ENCODE peak calls at places on chromosome 4, in seven cellular contexts. One of them, this sample, is unnamed. For H3K4me1, the result is how much of the 10 kb centered on the place peaks cover.

GRCh38 chr4:52507774-52508173 is 151.3 kb downstream of the USP46 start:
- DNase-seq in mammary epithelial cell: no peak
- DNase-seq in thoracic aorta: peak
- DNase-seq in transverse colon: no peak
- DNase-seq in fibroblast of lung: no peak
- DNase-seq in spleen: no peak
- DNase-seq in heart left ventricle: peak
- DNase-seq in this sample: no peak

GRCh38 chr4:120591038-120591437 is 331.5 kb downstream of the PRDM5 start:
- DNase-seq in mammary epithelial cell: no peak
- DNase-seq in thoracic aorta: no peak
- DNase-seq in transverse colon: no peak
- DNase-seq in fibroblast of lung: no peak
- DNase-seq in spleen: no peak
- DNase-seq in heart left ventricle: no peak
- DNase-seq in this sample: no peak

GRCh38 chr4:31106419-31106818 is 386.2 kb downstream of the PCDH7 start:
- DNase-seq in mammary epithelial cell: no peak
- DNase-seq in thoracic aorta: no peak
- DNase-seq in transverse colon: no peak
- DNase-seq in fibroblast of lung: no peak
- DNase-seq in spleen: no peak
- DNase-seq in heart left ventricle: no peak
- DNase-seq in this sample: no peak

GRCh38 chr4:1992468-1993168 is 16.2 kb downstream of the NELFA start:
- DNase-seq in mammary epithelial cell: no peak
- DNase-seq in thoracic aorta: no peak
- DNase-seq in transverse colon: no peak
- DNase-seq in fibroblast of lung: peak
- DNase-seq in spleen: peak
- DNase-seq in heart left ventricle: no peak
- DNase-seq in this sample: no peak

GRCh38 chr4:78561677-78562076 is 10.1 kb downstream of the ANXA3 start:
- DNase-seq in mammary epithelial cell: no peak
- DNase-seq in thoracic aorta: no peak
- DNase-seq in transverse colon: no peak
- DNase-seq in fibroblast of lung: peak
- DNase-seq in spleen: no peak
- DNase-seq in heart left ventricle: no peak
- DNase-seq in this sample: no peak

GRCh38 chr4:6493668-6494304 is 21.4 kb upstream of the PPP2R2C start:
- DNase-seq in mammary epithelial cell: peak
- DNase-seq in thoracic aorta: no peak
- DNase-seq in transverse colon: no peak
- DNase-seq in fibroblast of lung: peak
- DNase-seq in spleen: no peak
- DNase-seq in heart left ventricle: no peak
- DNase-seq in this sample: no peak

GRCh38 chr4:40305329-40306193 is 29.6 kb upstream of the CHRNA9 start:
- DNase-seq in mammary epithelial cell: no peak
- DNase-seq in thoracic aorta: no peak
- DNase-seq in transverse colon: peak
- DNase-seq in fibroblast of lung: no peak
- DNase-seq in spleen: no peak
- DNase-seq in heart left ventricle: no peak
- DNase-seq in this sample: no peak

GRCh38 chr4:17758459-17758858 is 23.0 kb downstream of the FAM184B start:
- DNase-seq in mammary epithelial cell: no peak
- DNase-seq in thoracic aorta: no peak
- DNase-seq in transverse colon: no peak
- DNase-seq in fibroblast of lung: no peak
- DNase-seq in spleen: no peak
- DNase-seq in heart left ventricle: no peak
- DNase-seq in this sample: no peak

GRCh38 chr4:153790962-153791551 is 2.2 kb upstream of the SFRP2 start:
- DNase-seq in mammary epithelial cell: no peak
- DNase-seq in thoracic aorta: no peak
- DNase-seq in transverse colon: no peak
- DNase-seq in fibroblast of lung: peak
- DNase-seq in spleen: peak
- DNase-seq in heart left ventricle: peak
- DNase-seq in this sample: no peak

GRCh38 chr4:16794816-16795445 is 103.5 kb downstream of the LDB2 start:
- DNase-seq in mammary epithelial cell: no peak
- DNase-seq in thoracic aorta: no peak
- DNase-seq in transverse colon: peak
- DNase-seq in fibroblast of lung: peak
- DNase-seq in spleen: no peak
- DNase-seq in heart left ventricle: peak
- DNase-seq in this sample: no peak

DNA sequence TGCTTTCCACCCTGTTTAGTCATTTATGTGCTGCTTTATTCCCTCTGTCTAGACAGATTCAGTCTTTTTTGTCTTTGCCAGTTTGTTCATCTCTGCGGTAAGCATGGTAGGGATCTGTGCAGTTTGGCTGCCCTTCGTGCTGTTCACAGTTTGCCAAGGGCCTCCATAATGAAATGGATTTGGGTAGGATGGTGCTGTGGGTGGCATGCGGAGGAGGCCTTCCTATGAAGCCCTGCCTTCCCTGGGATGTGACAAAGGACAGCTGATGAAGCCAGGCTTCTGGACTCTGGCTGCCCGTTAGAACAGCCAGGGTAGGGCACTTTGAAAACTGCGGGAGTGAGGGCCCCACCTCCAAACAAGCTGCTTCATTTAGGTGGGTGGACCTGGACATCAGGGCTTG is 47.4 kb downstream of the PTTG2 start:
- DNase-seq in mammary epithelial cell: no peak
- DNase-seq in thoracic aorta: no peak
- DNase-seq in transverse colon: no peak
- DNase-seq in fibroblast of lung: no peak
- DNase-seq in spleen: no peak
- DNase-seq in heart left ventricle: no peak
- DNase-seq in this sample: no peak
- H3K4me1 ChIP-seq in mammary epithelial cell: under half
- H3K4me1 ChIP-seq in thoracic aorta: under half
- H3K4me1 ChIP-seq in transverse colon: under half
- H3K4me1 ChIP-seq in fibroblast of lung: under half
- H3K4me1 ChIP-seq in spleen: under half
- H3K4me1 ChIP-seq in heart left ventricle: half or more
- H3K4me1 ChIP-seq in this sample: half or more

GRCh38 chr4:152037435-152037834 is 276.6 kb upstream of the GATB start:
- DNase-seq in mammary epithelial cell: no peak
- DNase-seq in thoracic aorta: no peak
- DNase-seq in transverse colon: no peak
- DNase-seq in fibroblast of lung: no peak
- DNase-seq in spleen: no peak
- DNase-seq in heart left ventricle: no peak
- DNase-seq in this sample: no peak

GRCh38 chr4:152039085-152039484 is 278.3 kb upstream of the GATB start:
- DNase-seq in mammary epithelial cell: no peak
- DNase-seq in thoracic aorta: no peak
- DNase-seq in transverse colon: no peak
- DNase-seq in fibroblast of lung: peak
- DNase-seq in spleen: no peak
- DNase-seq in heart left ventricle: no peak
- DNase-seq in this sample: no peak

GRCh38 chr4:152038238-152038637 is 277.4 kb upstream of the GATB start:
- DNase-seq in mammary epithelial cell: peak
- DNase-seq in thoracic aorta: no peak
- DNase-seq in transverse colon: no peak
- DNase-seq in fibroblast of lung: peak
- DNase-seq in spleen: no peak
- DNase-seq in heart left ventricle: no peak
- DNase-seq in this sample: no peak

GRCh38 chr4:152044341-152044740 is 283.5 kb upstream of the GATB start:
- DNase-seq in mammary epithelial cell: no peak
- DNase-seq in thoracic aorta: no peak
- DNase-seq in transverse colon: no peak
- DNase-seq in fibroblast of lung: no peak
- DNase-seq in spleen: no peak
- DNase-seq in heart left ventricle: no peak
- DNase-seq in this sample: no peak

GRCh38 chr4:152041304-152041703 is 280.5 kb upstream of the GATB start:
- DNase-seq in mammary epithelial cell: no peak
- DNase-seq in thoracic aorta: no peak
- DNase-seq in transverse colon: no peak
- DNase-seq in fibroblast of lung: no peak
- DNase-seq in spleen: no peak
- DNase-seq in heart left ventricle: no peak
- DNase-seq in this sample: no peak
- H3K4me3 ChIP-seq in mammary epithelial cell: no peak
- H3K4me3 ChIP-seq in thoracic aorta: no peak
- H3K4me3 ChIP-seq in transverse colon: no peak
- H3K4me3 ChIP-seq in fibroblast of lung: no peak
- H3K4me3 ChIP-seq in spleen: no peak
- H3K4me3 ChIP-seq in heart left ventricle: no peak
- H3K4me3 ChIP-seq in this sample: no peak

GRCh38 chr4:94508841-94509240 is 57.1 kb downstream of the PDLIM5 start:
- DNase-seq in mammary epithelial cell: no peak
- DNase-seq in thoracic aorta: no peak
- DNase-seq in transverse colon: no peak
- DNase-seq in fibroblast of lung: no peak
- DNase-seq in spleen: no peak
- DNase-seq in heart left ventricle: no peak
- DNase-seq in this sample: no peak
- H3K27ac ChIP-seq in mammary epithelial cell: no peak
- H3K27ac ChIP-seq in thoracic aorta: peak
- H3K27ac ChIP-seq in transverse colon: peak
- H3K27ac ChIP-seq in fibroblast of lung: no peak
- H3K27ac ChIP-seq in spleen: no peak
- H3K27ac ChIP-seq in heart left ventricle: peak
- H3K27ac ChIP-seq in this sample: peak

DNA sequence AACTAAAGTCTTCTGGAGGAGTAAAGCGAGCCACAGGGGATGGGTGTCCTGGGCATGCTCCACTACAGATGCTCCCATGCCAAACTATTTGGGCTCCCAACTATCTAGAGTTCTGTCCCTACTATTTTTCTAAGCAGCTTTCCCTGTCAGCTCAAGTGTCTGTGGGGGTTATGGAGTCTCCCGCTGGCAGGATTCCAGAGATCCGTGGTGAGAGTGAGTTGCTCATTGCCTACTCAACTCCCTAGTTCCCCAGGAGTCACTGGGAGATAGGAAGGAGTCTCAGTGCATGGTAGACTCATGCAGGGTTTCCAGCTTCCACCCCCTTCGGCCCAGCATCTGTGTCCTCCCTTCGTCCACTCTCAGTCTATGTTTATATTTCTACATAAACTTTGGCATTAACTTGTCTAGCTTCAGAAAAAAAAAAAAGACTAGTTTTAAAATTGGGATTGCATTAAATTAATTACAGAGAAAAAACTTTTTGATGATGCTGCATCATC is 55.1 kb upstream of the INPP4B start:
- DNase-seq in mammary epithelial cell: peak
- DNase-seq in thoracic aorta: no peak
- DNase-seq in transverse colon: no peak
- DNase-seq in fibroblast of lung: peak
- DNase-seq in spleen: no peak
- DNase-seq in heart left ventricle: no peak
- DNase-seq in this sample: no peak
- H3K4me1 ChIP-seq in mammary epithelial cell: under half
- H3K4me1 ChIP-seq in thoracic aorta: under half
- H3K4me1 ChIP-seq in transverse colon: under half
- H3K4me1 ChIP-seq in fibroblast of lung: under half
- H3K4me1 ChIP-seq in spleen: under half
- H3K4me1 ChIP-seq in heart left ventricle: under half
- H3K4me1 ChIP-seq in this sample: under half